ENCODE peak calls at places on chromosomes 2 and 18, in six cellular contexts. G is H9, Z is neuronal stem cell, X is H1, E is IMR-90, D is trophoblast cell. F is an unnamed sample.

GRCh38 chr2:106267997-106268396 is 73.9 kb upstream of the UXS1 start:
- DNase-seq in G (no peak), Z (no peak), X (no peak), E (no peak), D (no peak), F (no peak)

GRCh38 chr2:56209701-56210100 is 25.9 kb downstream of the CCDC85A start:
- DNase-seq in G (no peak), Z (no peak), X (no peak), E (no peak), D (no peak), F (no peak)

GRCh38 chr2:83823238-83823637 is 635.8 kb downstream of the SUCLG1 start:
- DNase-seq in G (no peak), Z (no peak), X (no peak), E (no peak), D (no peak), F (no peak)

GRCh38 chr18:63161032-63161727 is 158.4 kb downstream of the BCL2 start:
- DNase-seq in G (no peak), Z (no peak), X (no peak), E (no peak), D (no peak), F (no peak)

GRCh38 chr18:50594931-50595330 is 35.0 kb downstream of the MAPK4 start:
- DNase-seq in G (no peak), Z (no peak), X (no peak), E (no peak), D (no peak), F (no peak)

GRCh38 chr2:15177103-15177502 is 384.0 kb downstream of the NBAS start:
- DNase-seq in G (no peak), Z (no peak), X (no peak), E (peak; percentile 63), D (no peak), F (no peak)

GRCh38 chr18:78788161-78788560 is 191.5 kb upstream of the SALL3 start:
- DNase-seq in G (no peak), Z (no peak), X (no peak), E (no peak), D (no peak), F (no peak)

GRCh38 chr2:207528980-207529329 is 807 bp upstream of the CREB1 start:
- DNase-seq in G (peak; percentile 56), Z (no peak), X (no peak), E (no peak), D (peak; percentile 10), F (peak; percentile 65)

GRCh38 chr18:25248755-25249154 is 103.2 kb downstream of the ZNF521 start:
- DNase-seq in G (no peak), Z (no peak), X (no peak), E (peak; percentile 41), D (no peak), F (peak; percentile 44)

GRCh38 chr2:230552181-230552580 is 136.2 kb downstream of the SP100 start:
- DNase-seq in G (no peak), Z (no peak), X (no peak), E (no peak), D (peak; percentile 11), F (no peak)

GRCh38 chr2:27316655-27317412 is 6.1 kb downstream of the MPV17 start:
- DNase-seq in G (no peak), Z (no peak), X (no peak), E (no peak), D (no peak), F (no peak)

GRCh38 chr2:9234680-9235387 is 28.2 kb downstream of the ASAP2 start:
- DNase-seq in G (no peak), Z (no peak), X (no peak), E (peak; percentile 95), D (peak; percentile 66), F (peak; percentile 91)

GRCh38 chr18:13316066-13316465 is 97.5 kb downstream of the LDLRAD4 start:
- DNase-seq in G (no peak), Z (no peak), X (no peak), E (no peak), D (no peak), F (no peak)

GRCh38 chr2:136327162-136327852 is 209.4 kb upstream of the CXCR4 start:
- DNase-seq in G (no peak), Z (no peak), X (no peak), E (peak; percentile 53), D (peak; percentile 52), F (peak; percentile 66)
- H2AFZ ChIP-seq in G (no peak overlapping the region), Z (peak overlapping the region; percentile 61), X (no peak overlapping the region), E (no peak overlapping the region), D (no peak overlapping the region), F (no peak overlapping the region)

GRCh38 chr18:22169889-22170420 is 566 bp downstream of the GATA6 start:
- DNase-seq in G (no peak), Z (no peak), X (no peak), E (peak; percentile 53), D (peak; percentile 77), F (no peak)
- H3K18ac ChIP-seq in G (no peak overlapping the region), Z (peak overlapping the region; percentile 94), X (peak overlapping the region; percentile 60), E (peak overlapping the region; percentile 44), D (no peak overlapping the region), F (peak overlapping the region; percentile 59)

DNA sequence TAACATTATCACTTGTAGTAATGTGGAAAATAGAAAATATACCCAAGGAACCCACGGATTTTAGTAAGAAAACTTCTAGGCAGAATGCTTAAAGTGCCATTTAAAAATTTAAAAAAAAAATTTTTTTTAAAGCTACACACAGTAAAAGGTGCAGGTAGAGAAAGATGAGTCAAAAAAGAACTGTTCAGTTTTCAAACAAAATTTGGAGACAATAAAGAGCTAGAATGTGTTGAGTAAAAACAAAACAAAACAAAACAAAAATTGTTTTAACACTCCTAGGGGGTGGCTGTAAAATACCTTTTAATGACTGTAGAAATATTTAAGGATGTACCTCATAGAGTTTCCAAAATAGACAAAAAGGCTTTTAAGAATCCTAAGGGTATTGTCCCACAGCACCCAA is 212.0 kb downstream of the TGIF1 start:
- DNase-seq in G (no peak), Z (no peak), X (no peak), E (no peak), D (no peak), F (no peak)
- H2BK120ac ChIP-seq in G (no peak overlapping the region), Z (no peak overlapping the region), X (no peak overlapping the region), E (no peak overlapping the region), D (no peak overlapping the region), F (no peak overlapping the region)

DNA sequence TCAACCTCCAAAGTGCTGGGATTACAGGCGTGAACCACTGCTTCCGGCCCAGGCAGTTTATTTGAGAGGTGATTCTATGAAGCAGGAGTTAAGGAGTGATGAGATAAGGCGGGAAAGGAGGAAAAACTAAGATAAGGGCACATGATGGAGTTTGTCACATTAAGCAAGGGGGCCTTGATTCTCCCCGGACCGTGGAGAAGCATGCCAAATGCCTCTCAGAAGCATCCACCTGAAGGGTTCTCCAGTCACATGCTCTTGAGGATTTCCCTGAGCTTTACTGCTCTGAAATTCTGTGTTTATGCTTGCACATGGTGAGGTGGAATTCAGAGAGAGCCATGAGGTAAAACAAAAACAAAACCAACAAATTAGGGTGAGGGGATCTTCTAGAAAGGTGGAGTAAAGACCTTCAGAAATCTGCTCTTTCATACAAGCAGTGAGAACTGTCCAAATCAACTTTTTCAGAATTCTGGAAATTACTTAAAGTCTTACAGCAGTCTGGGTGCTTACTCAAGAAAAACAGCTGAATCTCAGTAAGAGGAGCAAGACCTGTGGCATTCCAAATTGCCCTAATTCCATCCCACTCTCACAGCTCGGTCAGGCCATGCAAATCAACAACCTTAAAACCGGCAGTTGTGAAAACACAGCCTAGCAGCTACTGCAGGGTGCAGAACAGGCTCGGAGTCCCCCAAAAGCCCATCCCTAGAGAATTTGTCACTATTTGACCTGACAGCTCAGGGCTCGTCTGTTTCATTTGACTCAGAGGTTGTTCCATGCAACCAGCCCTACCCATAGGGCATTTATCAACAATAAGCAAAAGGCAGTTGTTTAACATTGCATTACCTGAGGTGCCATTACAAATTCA is 69.0 kb upstream of the CTLA4 start:
- DNase-seq in G (no peak), Z (no peak), X (no peak), E (no peak), D (no peak), F (no peak)
- H2AFZ ChIP-seq in G (no peak overlapping the region), Z (no peak overlapping the region), X (peak overlapping the region; percentile 30), E (no peak overlapping the region), D (no peak overlapping the region), F (no peak overlapping the region)

DNA sequence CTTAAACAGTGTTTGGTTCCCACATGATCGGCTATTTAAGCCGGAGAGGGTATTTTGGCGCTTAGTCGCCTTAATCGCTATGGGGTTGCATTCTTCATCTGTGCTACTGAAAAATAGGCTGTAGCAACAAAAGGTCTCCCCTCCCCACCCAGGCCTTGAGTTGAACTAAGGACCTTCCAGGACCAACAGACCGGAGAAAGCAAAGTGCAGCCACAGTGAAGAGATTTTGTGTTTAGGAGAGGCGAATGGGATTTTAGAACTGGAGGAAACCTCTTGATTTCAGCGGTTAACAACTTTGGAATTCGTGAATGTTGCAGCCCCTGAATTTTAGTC is 1.4 kb downstream of the ITGA6 start:
- DNase-seq in G (no peak), Z (peak; percentile 46), X (no peak), E (no peak), D (no peak), F (no peak)
- H3K18ac ChIP-seq in G (no peak overlapping the region), Z (peak overlapping the region; percentile 15), X (peak overlapping the region; percentile 43), E (no peak overlapping the region), D (no peak overlapping the region), F (no peak overlapping the region)

GRCh38 chr2:241271641-241272297 is 43.7 kb downstream of the HDLBP start:
- DNase-seq in G (peak; percentile 42), Z (peak; percentile 20), X (no peak), E (peak; percentile 79), D (peak; percentile 84), F (peak; percentile 84)

GRCh38 chr2:241272298-241272721 is 43.2 kb downstream of the HDLBP start:
- DNase-seq in G (peak; percentile 36), Z (peak; percentile 23), X (no peak), E (no peak), D (peak; percentile 26), F (peak; percentile 37)

GRCh38 chr2:241273552-241273988 is 41.9 kb downstream of the HDLBP start:
- DNase-seq in G (peak; percentile 38), Z (no peak), X (no peak), E (no peak), D (no peak), F (peak; percentile 22)

GRCh38 chr2:241274127-241274526 is 41.3 kb downstream of the HDLBP start:
- DNase-seq in G (peak; percentile 40), Z (no peak), X (no peak), E (no peak), D (peak; percentile 86), F (peak; percentile 38)

DNA sequence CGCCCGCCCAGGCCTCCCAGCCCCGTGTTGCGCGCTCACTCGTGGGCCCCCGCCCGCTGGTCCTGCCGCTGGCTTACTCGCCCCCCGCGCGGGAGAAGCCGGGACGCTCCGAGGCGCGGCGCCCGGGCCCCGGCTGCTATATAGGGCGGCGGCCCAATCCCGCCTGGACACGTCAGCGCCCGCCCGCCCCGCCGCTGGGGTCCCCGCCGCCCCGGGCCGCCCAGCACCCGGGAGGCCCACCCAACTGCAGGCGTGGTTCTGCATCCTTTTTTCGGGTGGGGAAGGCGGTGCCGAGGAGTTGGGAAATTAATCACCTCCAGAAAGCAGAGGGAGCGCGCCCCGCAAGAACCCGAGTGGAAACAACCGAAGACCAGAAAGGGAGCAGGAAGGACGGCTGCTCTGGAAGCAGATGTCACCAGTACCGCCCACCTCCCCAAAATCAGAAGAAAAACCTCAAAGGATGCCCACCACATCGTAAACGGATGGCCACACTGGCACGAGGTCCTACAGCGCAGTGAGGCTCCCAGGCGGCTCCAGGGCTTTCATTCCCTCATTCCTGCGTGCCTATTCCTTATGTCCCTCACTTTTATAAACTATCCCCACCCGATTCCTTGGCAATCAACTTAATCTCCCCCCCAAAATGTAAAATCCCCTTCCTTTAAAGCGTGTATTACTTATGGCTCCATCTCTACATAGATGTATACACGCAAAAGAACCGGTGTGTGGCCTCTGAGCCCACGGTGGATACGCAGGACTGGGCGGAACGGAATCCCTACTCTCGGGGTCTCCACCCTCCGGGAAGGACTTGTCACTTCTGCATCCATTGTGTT is 42.5 kb downstream of the HDLBP start:
- DNase-seq in G (peak; percentile 45), Z (peak; percentile 30), X (no peak), E (peak; percentile 59), D (peak; percentile 33), F (peak; percentile 75)
- H2BK120ac ChIP-seq in G (no peak overlapping the region), Z (no peak overlapping the region), X (no peak overlapping the region), E (peak overlapping the region; percentile 33), D (peak overlapping the region; percentile 6), F (peak overlapping the region; percentile 87)

GRCh38 chr2:55136138-55136541 is 85.9 kb upstream of the RTN4 start:
- DNase-seq in G (no peak), Z (no peak), X (no peak), E (no peak), D (no peak), F (no peak)
- H2AFZ ChIP-seq in G (no peak overlapping the region), Z (no peak overlapping the region), X (no peak overlapping the region), E (no peak overlapping the region), D (no peak overlapping the region), F (no peak overlapping the region)